ENCODE peak calls at places on chromosomes 13 and 19, in six cellular contexts. H, B, U, R, T and N are unnamed samples.

GRCh38 chr13:47917022-47917574 is 84.0 kb downstream of the SUCLA2 start:
- DNase-seq in H (no peak), T (no peak), R (no peak), B (no peak), U (no peak), N (no peak)

GRCh38 chr13:109271991-109272454 is 514.4 kb downstream of the IRS2 start:
- DNase-seq in R (no peak), T (peak), H (no peak), U (no peak), B (no peak), N (no peak)

GRCh38 chr19:4730740-4731171 is 7.1 kb upstream of the DPP9 start:
- DNase-seq in B (peak), H (peak), T (no peak), R (no peak), U (no peak), N (peak)

GRCh38 chr13:99969934-99970760 is 1.4 kb downstream of the ZIC5 start:
- DNase-seq in B (no peak), H (no peak), R (no peak), U (no peak), T (no peak), N (peak)

GRCh38 chr13:109606404-109607028 is 179.9 kb downstream of the IRS2 start:
- DNase-seq in H (no peak), T (no peak), U (no peak), R (no peak), B (no peak), N (no peak)

GRCh38 chr13:20130012-20130411 is 30.8 kb downstream of the GJA3 start:
- DNase-seq in T (no peak), H (no peak), B (no peak), R (no peak), U (no peak), N (no peak)

GRCh38 chr19:35395762-35396199 is 24.9 kb downstream of the GPR42 start:
- DNase-seq in T (peak), B (peak), U (no peak), R (peak), H (peak), N (no peak)

GRCh38 chr19:19529783-19530422 is 1.2 kb downstream of the YJEFN3 start:
- DNase-seq in R (no peak), U (no peak), B (no peak), T (no peak), H (no peak), N (peak)

GRCh38 chr13:30572859-30573275 is 44.9 kb upstream of the USPL1 start:
- DNase-seq in U (peak), T (peak), H (no peak), B (no peak), R (no peak), N (no peak)

GRCh38 chr13:90738881-90739280 is 608.6 kb upstream of the MIR17HG start:
- DNase-seq in U (peak), T (no peak), B (no peak), R (no peak), H (no peak), N (no peak)

GRCh38 chr13:31797154-31797775 is 57.9 kb downstream of the RXFP2 start:
- DNase-seq in U (peak), T (peak), H (no peak), R (no peak), B (no peak), N (peak)

GRCh38 chr19:3986260-3987041 is 1.2 kb upstream of the EEF2 start:
- DNase-seq in H (no peak), R (no peak), T (peak), B (no peak), U (peak), N (peak)

GRCh38 chr19:40264314-40265054 is 20.7 kb downstream of the AKT2 start:
- DNase-seq in U (no peak), B (no peak), R (no peak), H (no peak), T (no peak), N (no peak)

GRCh38 chr13:25648996-25649633 is 277.3 kb downstream of the ATP8A2 start:
- DNase-seq in R (no peak), U (no peak), H (no peak), B (no peak), T (no peak), N (no peak)

GRCh38 chr13:46119883-46120614 is 15.2 kb upstream of the CPB2 start:
- DNase-seq in H (no peak), R (no peak), T (peak), B (no peak), U (peak), N (no peak)

GRCh38 chr13:98848736-98849135 is 96.3 kb upstream of the SLC15A1 start:
- DNase-seq in R (no peak), B (no peak), T (no peak), H (no peak), U (no peak), N (no peak)

GRCh38 chr19:47095707-47096704 is 17.6 kb downstream of the ZC3H4 start:
- DNase-seq in H (peak), T (peak), B (no peak), U (no peak), R (peak), N (no peak)

GRCh38 chr19:55809381-55810058 is 22.3 kb downstream of the NLRP11 start:
- DNase-seq in U (peak), B (no peak), R (no peak), H (peak), T (peak), N (no peak)

GRCh38 chr13:110162053-110162452 is 144.9 kb downstream of the COL4A1 start:
- DNase-seq in H (no peak), T (no peak), R (no peak), U (no peak), B (no peak), N (peak)

GRCh38 chr13:91879360-91879759 is 480.9 kb downstream of the GPC5 start:
- DNase-seq in B (no peak), R (no peak), T (no peak), H (no peak), U (no peak), N (no peak)

GRCh38 chr19:51735759-51736449 is 12.1 kb upstream of the HAS1 start:
- DNase-seq in R (no peak), U (peak), T (peak), B (no peak), H (no peak), N (peak)

GRCh38 chr13:23992722-23993438 is 95.6 kb upstream of the C1QTNF9B start:
- DNase-seq in B (no peak), R (no peak), U (no peak), T (no peak), H (no peak), N (no peak)

GRCh38 chr13:112444001-112444311 is 67.8 kb downstream of the SPACA7 start:
- DNase-seq in H (peak), U (peak), B (peak), R (peak), T (peak), N (peak)

DNA sequence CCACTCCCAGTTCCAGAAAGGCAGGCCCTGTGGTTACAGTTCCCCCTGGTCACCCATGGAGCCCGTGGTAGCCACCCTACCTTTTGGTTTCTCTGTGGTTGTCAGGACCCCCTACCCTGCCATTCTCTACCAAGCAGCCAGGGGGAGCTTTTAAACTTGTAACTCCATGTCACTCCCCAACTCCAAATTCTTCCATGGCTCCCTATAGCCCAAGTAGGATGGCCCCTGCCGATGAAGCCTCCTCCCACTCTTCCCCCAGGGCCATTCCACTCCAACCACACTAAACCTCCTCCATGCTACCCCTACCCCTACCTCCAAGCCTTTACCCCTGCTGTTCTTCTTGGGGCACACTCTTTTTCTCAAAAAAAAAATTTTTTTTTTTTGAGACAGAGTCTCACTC is 2.2 kb downstream of the S1PR2 start:
- DNase-seq in B (no peak), U (peak), R (no peak), T (peak), H (no peak), N (no peak)
- TF ChIP-seq CTCF in B (peak), U (peak), R (peak), T (peak), H (peak), N (peak)

GRCh38 chr19:42115219-42115618 is 17.0 kb downstream of the POU2F2 start:
- DNase-seq in H (no peak), R (no peak), T (peak), U (peak), B (no peak), N (peak)

GRCh38 chr19:42115705-42116104 is 16.5 kb downstream of the POU2F2 start:
- DNase-seq in B (no peak), U (no peak), T (no peak), H (no peak), R (no peak), N (no peak)

GRCh38 chr19:42111811-42112210 is 20.4 kb downstream of the POU2F2 start:
- DNase-seq in H (no peak), U (no peak), R (no peak), T (no peak), B (no peak), N (peak)

GRCh38 chr19:42114412-42114811 is 17.8 kb downstream of the POU2F2 start:
- DNase-seq in H (no peak), U (no peak), R (no peak), B (no peak), T (no peak), N (peak)

DNA sequence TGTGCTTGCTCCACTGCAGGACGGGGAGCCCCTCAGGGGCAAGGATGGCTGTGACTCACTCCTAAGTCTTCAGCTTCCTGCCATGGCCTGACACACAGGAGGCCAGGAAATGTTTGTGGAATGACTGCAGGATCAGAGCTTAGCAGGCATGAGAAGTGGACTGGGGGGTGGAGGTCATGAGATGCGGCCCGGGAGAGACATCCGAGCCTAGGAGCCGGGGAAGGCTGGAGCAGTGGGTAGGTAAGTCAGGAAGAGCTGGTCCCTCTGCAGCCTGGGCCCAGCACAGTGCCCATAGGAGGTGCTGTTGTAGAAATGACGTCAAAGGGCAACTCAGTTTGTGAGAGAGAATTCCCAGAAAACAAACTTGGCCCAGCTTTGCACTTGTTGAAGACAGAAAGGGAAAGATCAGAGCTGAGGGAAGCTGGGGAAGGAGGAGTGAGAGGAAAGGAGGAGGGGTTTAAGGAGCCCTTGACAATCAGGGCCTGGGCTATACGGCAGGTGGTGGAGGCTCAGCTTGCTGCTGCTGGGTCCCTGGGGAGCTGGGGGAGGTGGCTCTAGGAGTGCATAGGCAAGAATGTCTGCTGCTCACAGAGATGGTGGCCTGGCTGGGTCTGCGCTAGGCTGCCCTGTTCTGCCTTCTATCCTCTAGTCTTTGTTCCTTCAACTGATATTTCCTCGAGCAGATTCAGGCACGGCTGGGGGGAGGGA is 18.5 kb downstream of the POU2F2 start:
- DNase-seq in H (no peak), U (peak), T (peak), B (no peak), R (no peak), N (peak)
- TF ChIP-seq CTCF in H (no peak), U (peak), T (peak), B (peak), R (no peak), N (peak)

DNA sequence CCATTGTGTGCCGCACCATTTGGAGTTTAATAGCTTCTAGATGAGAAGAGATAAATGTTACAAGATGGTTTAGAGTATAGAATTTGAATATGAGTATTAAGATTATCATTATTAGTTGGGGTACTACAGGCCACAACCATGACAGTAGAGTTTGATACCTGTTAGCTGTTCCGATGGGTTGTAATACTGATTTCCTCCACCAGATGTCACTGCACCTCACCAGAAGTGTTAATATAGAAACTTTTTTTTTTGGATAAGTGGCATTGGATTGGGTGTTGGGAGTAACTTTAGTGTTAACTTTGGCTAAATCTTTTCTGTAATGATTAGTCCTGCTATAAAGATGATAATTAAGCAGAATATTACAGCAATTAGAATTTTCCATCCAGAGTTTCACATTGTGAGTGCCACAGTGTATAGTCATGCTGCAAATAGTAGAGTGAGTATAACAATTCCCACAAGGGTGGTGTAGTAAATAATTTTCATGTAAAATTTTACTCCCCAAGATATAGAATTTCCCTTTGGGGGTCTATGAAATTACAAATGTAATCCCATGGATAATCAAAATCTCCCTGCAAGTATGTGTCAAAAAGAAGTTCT is 56.3 kb downstream of the PSG3 start:
- DNase-seq in H (no peak), B (no peak), T (peak), U (peak), R (no peak), N (peak)
- TF ChIP-seq CTCF in H (peak), B (peak), T (peak), U (peak), R (no peak), N (peak)

DNA sequence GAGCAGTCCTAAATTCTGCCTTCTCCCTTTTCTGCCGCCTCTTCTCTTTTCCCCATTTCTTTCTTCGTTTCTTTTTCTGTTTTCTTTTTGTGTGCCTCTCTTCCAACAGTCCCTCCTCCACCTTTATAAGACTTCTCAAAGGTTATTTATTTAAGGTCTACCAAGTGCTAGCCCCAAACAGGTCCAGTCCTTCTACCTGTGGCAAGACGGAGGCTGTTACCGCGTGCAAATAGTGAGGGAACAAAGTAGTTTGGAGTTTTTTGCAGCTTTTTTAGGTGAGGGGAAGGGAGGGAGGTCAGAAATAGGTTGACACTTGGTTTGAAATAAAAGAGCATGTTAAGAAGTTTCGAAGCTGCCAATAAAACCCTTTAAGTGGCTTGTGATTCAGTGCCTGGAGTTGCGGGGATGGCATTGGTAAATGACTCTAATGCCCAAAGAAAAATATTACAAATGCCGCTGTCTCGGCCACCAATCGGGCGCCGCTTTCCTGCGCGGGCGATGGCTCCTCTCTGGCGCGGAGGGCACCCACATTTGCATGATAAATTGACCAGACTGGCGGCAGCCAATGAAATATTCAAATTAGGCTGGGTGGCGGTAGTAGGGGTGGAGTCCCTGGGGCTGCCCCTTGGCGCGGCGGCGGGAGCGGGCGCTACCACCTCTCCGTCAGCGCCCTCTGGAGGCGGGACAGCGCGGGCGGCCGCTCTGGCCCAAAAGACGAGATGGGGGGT is 7.5 kb upstream of the TSHZ3 start:
- DNase-seq in H (peak), T (no peak), R (no peak), U (no peak), B (no peak), N (peak)
- TF ChIP-seq CTCF in H (peak), T (peak), R (no peak), U (no peak), B (peak), N (peak)

GRCh38 chr13:96338030-96338429 is 248.1 kb downstream of the HS6ST3 start:
- DNase-seq in U (no peak), B (no peak), R (no peak), H (no peak), T (no peak), N (peak)
- TF ChIP-seq CTCF in U (no peak), B (no peak), R (no peak), H (no peak), T (no peak), N (no peak)

GRCh38 chr19:13839193-13839937 is 37.6 kb upstream of the NANOS3 start:
- DNase-seq in H (peak), T (peak), R (peak), B (no peak), U (peak), N (peak)
- TF ChIP-seq CTCF in H (peak), T (no peak), R (no peak), B (no peak), U (no peak), N (no peak)